ENCODE peak calls at places on chromosomes 16 and 17, in six cellular contexts. Y is prostate gland, G is breast epithelium, P is suprapubic skin, X is K562, V is stomach. E is an unnamed sample.

GRCh38 chr17:7241783-7242716 is at the start of gene GABARAP:
- DNase-seq in Y (peak; percentile 93), G (peak; percentile 95), P (peak; percentile 97), X (peak; percentile 66), V (peak; percentile 96), E (peak; percentile 98)

GRCh38 chr16:89723279-89724250 is 2.2 kb downstream of the ZNF276 start:
- DNase-seq in Y (no peak), G (no peak), P (no peak), X (no peak), V (peak; percentile 45), E (peak; percentile 91)

GRCh38 chr16:23310217-23310616 is 8.1 kb downstream of the SCNN1B start:
- DNase-seq in Y (no peak), G (no peak), P (no peak), X (no peak), V (no peak), E (no peak)

GRCh38 chr17:71472809-71473789 is 647.7 kb upstream of the SOX9 start:
- DNase-seq in Y (peak; percentile 27), G (no peak), P (no peak), X (peak; percentile 6), V (no peak), E (no peak)

GRCh38 chr17:67834634-67835033 is 9.3 kb downstream of the BPTF start:
- DNase-seq in Y (no peak), G (no peak), P (no peak), X (no peak), V (no peak), E (no peak)

GRCh38 chr17:66602659-66603363 is 232.1 kb upstream of the CACNG5 start:
- DNase-seq in Y (no peak), G (no peak), P (no peak), X (no peak), V (no peak), E (no peak)

GRCh38 chr17:76468634-76469010 is 1.2 kb downstream of the AANAT start:
- DNase-seq in Y (no peak), G (no peak), P (no peak), X (no peak), V (no peak), E (no peak)

GRCh38 chr16:75265911-75266701 is 14.7 kb upstream of the BCAR1 start:
- DNase-seq in Y (peak; percentile 37), G (no peak), P (peak; percentile 83), X (peak; percentile 95), V (peak; percentile 89), E (no peak)

GRCh38 chr17:72618018-72618509 is 474.4 kb downstream of the SLC39A11 start:
- DNase-seq in Y (peak; percentile 72), G (no peak), P (peak; percentile 69), X (no peak), V (peak; percentile 83), E (no peak)

GRCh38 chr17:35373532-35373983 is at the start of gene SLFN11:
- DNase-seq in Y (peak; percentile 51), G (peak; percentile 64), P (peak; percentile 92), X (no peak), V (peak; percentile 71), E (peak; percentile 92)

GRCh38 chr17:1755993-1756306 is 5.9 kb upstream of the SERPINF1 start:
- DNase-seq in Y (no peak), G (no peak), P (no peak), X (peak; percentile 32), V (no peak), E (peak; percentile 78)

GRCh38 chr16:87921236-87921773 is 15.0 kb downstream of the CA5A start:
- DNase-seq in Y (no peak), G (no peak), P (no peak), X (peak; percentile 56), V (peak; percentile 73), E (no peak)

GRCh38 chr17:3799181-3799627 is 1.8 kb downstream of the ITGAE start:
- DNase-seq in Y (no peak), G (no peak), P (no peak), X (no peak), V (no peak), E (no peak)

GRCh38 chr17:71398706-71399620 is 721.9 kb upstream of the SOX9 start:
- DNase-seq in Y (no peak), G (no peak), P (no peak), X (no peak), V (no peak), E (no peak)

GRCh38 chr16:54326266-54326662 is 39.7 kb upstream of the IRX3 start:
- DNase-seq in Y (no peak), G (no peak), P (no peak), X (no peak), V (no peak), E (no peak)

GRCh38 chr17:38707678-38708351 is 2.7 kb downstream of the MLLT6 start:
- DNase-seq in Y (no peak), G (no peak), P (no peak), X (no peak), V (no peak), E (no peak)
- TF ChIP-seq POLR2A in Y (no peak), G (no peak), P (no peak), X (no peak), V (no peak), E (no peak)

GRCh38 chr17:64356304-64356686 is 34.4 kb downstream of the PECAM1 start:
- DNase-seq in Y (no peak), G (no peak), P (no peak), X (no peak), V (no peak), E (no peak)

GRCh38 chr17:64354396-64354795 is 36.3 kb downstream of the PECAM1 start:
- DNase-seq in Y (no peak), G (no peak), P (no peak), X (no peak), V (no peak), E (no peak)

GRCh38 chr17:64355536-64356303 is 34.9 kb downstream of the PECAM1 start:
- DNase-seq in Y (no peak), G (no peak), P (no peak), X (no peak), V (no peak), E (no peak)

GRCh38 chr17:64357191-64357981 is 33.3 kb downstream of the PECAM1 start:
- DNase-seq in Y (no peak), G (peak; percentile 53), P (peak; percentile 85), X (no peak), V (no peak), E (no peak)

GRCh38 chr17:64354824-64355535 is 35.7 kb downstream of the PECAM1 start:
- DNase-seq in Y (no peak), G (no peak), P (no peak), X (no peak), V (no peak), E (no peak)
- TF ChIP-seq POLR2AphosphoS5 in Y (no peak), G (no peak), P (no peak), X (no peak), V (no peak), E (no peak)

GRCh38 chr16:20902426-20902825 is 1.9 kb downstream of the LYRM1 start:
- DNase-seq in Y (no peak), G (no peak), P (no peak), X (no peak), V (no peak), E (no peak)

GRCh38 chr16:20900299-20901067 is at the start of the genes DCUN1D3 and LYRM1:
- DNase-seq in Y (peak; percentile 97), G (peak; percentile 97), P (peak; percentile 98), X (peak; percentile 95), V (peak; percentile 95), E (peak; percentile 97)

GRCh38 chr16:20901068-20901440 is 483 bp downstream of the LYRM1 start:
- DNase-seq in Y (no peak), G (no peak), P (no peak), X (no peak), V (no peak), E (no peak)

GRCh38 chr16:20903116-20903888 is 2.7 kb downstream of the LYRM1 start:
- DNase-seq in Y (no peak), G (no peak), P (no peak), X (no peak), V (no peak), E (no peak)

DNA sequence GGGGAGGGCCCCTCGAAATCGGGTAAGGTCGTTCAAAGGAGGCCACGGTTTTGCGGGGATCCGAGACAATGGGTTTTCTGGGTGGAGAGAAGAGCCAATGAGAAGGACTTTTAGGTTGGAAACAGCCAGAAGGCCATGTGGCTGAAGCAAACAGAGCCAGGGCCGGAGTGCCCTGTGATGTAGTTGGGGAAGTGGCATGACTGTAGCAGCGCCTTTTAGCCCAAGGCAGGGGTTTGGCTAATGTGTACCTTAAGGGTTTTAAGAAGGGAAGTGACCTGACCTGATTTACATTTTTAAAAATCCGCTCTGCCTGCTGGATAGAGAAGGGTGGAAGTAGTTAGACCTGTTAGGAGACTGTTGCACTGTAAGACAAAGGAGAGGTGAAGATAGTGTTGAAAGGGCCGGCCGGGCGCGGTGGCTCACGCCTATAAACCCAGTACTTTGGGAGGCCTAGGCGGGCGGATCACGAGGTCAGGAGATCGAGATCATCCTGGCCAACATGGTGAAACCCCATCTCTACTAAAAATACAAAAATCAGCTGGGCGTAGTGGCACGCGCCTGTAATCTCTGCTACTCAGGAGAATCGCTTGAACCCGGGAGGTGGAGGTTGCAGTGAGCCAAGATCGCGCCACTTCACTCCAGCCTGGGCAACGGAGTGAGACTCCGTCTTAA is 1.0 kb downstream of the LYRM1 start:
- DNase-seq in Y (peak; percentile 57), G (peak; percentile 71), P (peak; percentile 81), X (no peak), V (peak; percentile 68), E (peak; percentile 87)
- TF ChIP-seq POLR2A in Y (peak; percentile 60), G (no peak), P (no peak), X (no peak), V (no peak), E (no peak)

DNA sequence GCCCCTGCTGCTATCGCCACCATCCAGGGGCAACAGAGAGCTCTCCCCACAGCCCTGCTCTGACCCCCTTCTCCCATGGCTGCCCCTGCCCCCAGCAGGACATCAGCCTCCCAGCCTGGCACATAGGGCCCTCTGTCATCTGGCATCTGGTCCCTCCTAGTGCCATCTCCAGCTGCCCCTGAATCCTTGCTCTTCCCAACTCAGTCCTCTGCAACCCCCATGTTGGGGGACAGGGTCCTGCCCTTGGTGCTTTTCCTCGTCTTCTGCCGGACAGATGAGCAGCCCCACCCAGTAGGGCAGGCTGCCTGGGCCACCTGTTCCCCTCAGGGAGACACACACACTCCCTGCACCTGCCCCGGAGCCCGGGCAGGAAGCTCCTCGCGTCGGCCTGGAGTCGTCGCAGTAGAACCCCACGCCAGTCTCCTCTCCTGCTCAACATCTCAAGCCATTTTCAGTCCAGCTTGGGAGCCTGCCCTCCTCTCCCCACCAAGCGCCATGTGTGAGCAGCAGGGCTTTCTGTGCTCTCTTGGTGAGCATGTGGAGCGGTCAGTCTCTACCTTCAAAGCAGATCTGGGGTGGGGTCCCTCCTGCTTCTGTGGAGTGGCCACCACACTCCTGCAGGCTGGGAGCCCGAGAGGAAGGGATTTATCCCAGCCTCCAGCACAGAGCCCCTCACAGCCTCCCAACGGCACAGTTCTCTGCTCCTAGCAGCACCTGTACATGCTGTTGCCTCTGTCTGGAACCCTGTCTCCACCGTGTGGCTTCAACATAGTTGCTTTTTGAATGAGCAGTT is 28.2 kb downstream of the TNFRSF13B start:
- DNase-seq in Y (no peak), G (no peak), P (no peak), X (no peak), V (peak; percentile 11), E (peak; percentile 71)
- TF ChIP-seq POLR2AphosphoS5 in Y (no peak), G (no peak), P (no peak), X (no peak), V (no peak), E (no peak)

E was measured in spleen.